ENCODE peak calls at places on chromosomes 12 and 14, in six cellular contexts. M is H54; W is hippocampal formation; G is activated CD8-positive, alpha-beta memory T cell treated with anti-CD3 and anti-CD28 coated beads for 4 hours; L is AG08396; E is stimulated activated CD8-positive, alpha-beta memory T cell treated with anti-CD3 and anti-CD28 coated beads, Interleukin-15, amount 100 ng/mL, for 1 hour. A is an unnamed sample.

GRCh38 chr14:62168564-62169155 is 406.4 kb downstream of the SNAPC1 start:
- DNase-seq in E (no peak), L (no peak), G (no peak), M (no peak), W (no peak), A (no peak)

GRCh38 chr12:80977356-80977755 is 39.6 kb upstream of the LIN7A start:
- DNase-seq in G (no peak), E (no peak), W (no peak), M (no peak), L (no peak), A (no peak)

GRCh38 chr14:99699071-99699760 is 15.1 kb downstream of the CYP46A1 start:
- DNase-seq in L (no peak), M (no peak), E (no peak), G (no peak), W (no peak), A (no peak)

GRCh38 chr12:48028541-48029400 is 24.5 kb upstream of the COL2A1 start:
- DNase-seq in W (no peak), L (no peak), M (no peak), E (no peak), G (no peak), A (peak)

GRCh38 chr14:65915125-65915524 is 502.6 kb downstream of the FUT8 start:
- DNase-seq in E (no peak), W (no peak), G (no peak), L (no peak), M (no peak), A (no peak)

GRCh38 chr14:32190713-32191112 is 11.1 kb upstream of the RNU6-7 start:
- DNase-seq in E (no peak), L (no peak), W (no peak), M (no peak), G (no peak), A (no peak)

GRCh38 chr14:46490150-46490769 is 161.3 kb downstream of the RPL10L start:
- DNase-seq in E (no peak), G (no peak), L (no peak), W (no peak), M (peak), A (no peak)

GRCh38 chr12:42846782-42847181 is 257.2 kb upstream of the PRICKLE1 start:
- DNase-seq in W (no peak), M (no peak), G (no peak), E (no peak), L (no peak), A (no peak)

GRCh38 chr12:115088328-115088994 is 404.5 kb upstream of the TBX3 start:
- DNase-seq in G (no peak), E (no peak), L (no peak), W (no peak), M (no peak), A (no peak)

GRCh38 chr14:55691659-55692058 is 111.7 kb downstream of the KTN1 start:
- DNase-seq in G (no peak), W (no peak), E (no peak), L (no peak), M (no peak), A (no peak)

GRCh38 chr12:11810160-11810559 is 160.7 kb downstream of the ETV6 start:
- DNase-seq in W (no peak), M (no peak), L (no peak), E (no peak), G (no peak), A (no peak)

GRCh38 chr12:127628655-127629054 is 638.3 kb upstream of the TMEM132C start:
- DNase-seq in G (no peak), E (no peak), W (no peak), M (peak), L (peak), A (no peak)

GRCh38 chr12:110637869-110638441 is 24.0 kb downstream of the TCTN1 start:
- DNase-seq in E (no peak), M (no peak), G (no peak), W (no peak), L (no peak), A (no peak)